ENCODE peak calls at places on chromosomes 16 and 17, in four cellular contexts. S, Z, D and M are unnamed samples.

GRCh38 chr17:78414178-78415162 is 36.0 kb downstream of the PGS1 start:
- DNase-seq in S (no peak), Z (no peak), D (no peak), M (no peak)

GRCh38 chr17:61415374-61416210 is 15.9 kb downstream of the TBX2 start:
- DNase-seq in S (no peak), Z (no peak), D (no peak), M (no peak)

GRCh38 chr17:73058022-73058421 is 34.5 kb downstream of the SLC39A11 start:
- DNase-seq in S (no peak), Z (peak), D (no peak), M (no peak)

GRCh38 chr17:77233635-77234334 is 93.0 kb downstream of the SEC14L1 start:
- DNase-seq in S (peak), Z (peak), D (no peak), M (no peak)

GRCh38 chr16:2928796-2929195 is 17.1 kb downstream of the FLYWCH1 start:
- DNase-seq in S (no peak), Z (no peak), D (no peak), M (no peak)

GRCh38 chr16:1993731-1994131 is 4.0 kb downstream of the SYNGR3 start:
- DNase-seq in S (peak), Z (no peak), D (no peak), M (no peak)

GRCh38 chr16:57276596-57276995 is 7.9 kb downstream of the PLLP start:
- DNase-seq in S (no peak), Z (no peak), D (no peak), M (no peak)

GRCh38 chr16:78002915-78003538 is 19.3 kb upstream of the CLEC3A start:
- DNase-seq in S (peak), Z (peak), D (peak), M (peak)

GRCh38 chr17:50938821-50939541 is 72.8 kb upstream of the TOB1 start:
- DNase-seq in S (no peak), Z (no peak), D (no peak), M (no peak)

GRCh38 chr16:22945361-22945760 is 131.4 kb downstream of the HS3ST2 start:
- DNase-seq in S (no peak), Z (no peak), D (peak), M (no peak)

GRCh38 chr17:4189280-4189679 is 46.3 kb downstream of the CYB5D2 start:
- DNase-seq in S (no peak), Z (no peak), D (no peak), M (no peak)

GRCh38 chr16:56871172-56871593 is 6.2 kb downstream of the SLC12A3 start:
- DNase-seq in S (peak), Z (peak), D (no peak), M (no peak)

GRCh38 chr16:83911290-83911689 is 12.4 kb downstream of the MLYCD start:
- DNase-seq in S (no peak), Z (no peak), D (no peak), M (no peak)

GRCh38 chr16:72878301-72879269 is 169.3 kb downstream of the ZFHX3 start:
- DNase-seq in S (peak), Z (peak), D (peak), M (no peak)

GRCh38 chr17:67280279-67280678 is 35.3 kb upstream of the HELZ start:
- DNase-seq in S (no peak), Z (peak), D (no peak), M (no peak)

GRCh38 chr16:58306327-58306726 is 11.5 kb upstream of the PRSS54 start:
- DNase-seq in S (peak), Z (peak), D (peak), M (no peak)

GRCh38 chr17:29569245-29569950 is 897 bp downstream of the TP53I13 start:
- DNase-seq in S (no peak), Z (no peak), D (no peak), M (no peak)

GRCh38 chr17:48457080-48457836 is 27.2 kb upstream of the SKAP1 start:
- DNase-seq in S (peak), Z (peak), D (peak), M (no peak)

DNA sequence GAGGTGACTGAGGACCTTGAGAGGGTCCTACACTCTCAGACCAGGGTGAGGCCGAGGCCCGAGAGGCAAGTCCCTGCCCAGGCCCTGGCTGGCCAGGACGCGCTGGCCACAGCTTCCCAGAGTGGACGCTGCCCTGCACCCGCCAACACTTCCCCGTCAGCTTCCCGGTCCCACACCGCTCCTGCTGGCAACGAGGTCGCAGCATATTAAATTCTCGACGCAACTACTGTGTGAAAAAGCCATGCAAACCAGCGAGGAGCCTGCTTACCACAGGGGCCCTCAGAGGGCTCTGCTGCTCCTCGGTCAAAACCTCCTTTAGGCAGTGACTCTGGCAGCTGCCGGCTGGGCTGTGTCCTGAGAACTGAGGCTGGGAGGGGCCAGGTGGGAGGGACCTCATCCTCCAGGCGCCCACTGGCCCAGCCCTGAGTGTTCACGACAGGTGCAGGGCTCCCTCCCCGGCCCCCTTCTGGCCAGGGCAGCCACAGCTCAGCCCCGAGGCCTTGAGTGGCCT is 2.1 kb upstream of the TEX19 start:
- DNase-seq in S (no peak), Z (no peak), D (no peak), M (no peak)
- H3K4me3 ChIP-seq in S (no peak), Z (no peak), D (no peak), M (no peak)

DNA sequence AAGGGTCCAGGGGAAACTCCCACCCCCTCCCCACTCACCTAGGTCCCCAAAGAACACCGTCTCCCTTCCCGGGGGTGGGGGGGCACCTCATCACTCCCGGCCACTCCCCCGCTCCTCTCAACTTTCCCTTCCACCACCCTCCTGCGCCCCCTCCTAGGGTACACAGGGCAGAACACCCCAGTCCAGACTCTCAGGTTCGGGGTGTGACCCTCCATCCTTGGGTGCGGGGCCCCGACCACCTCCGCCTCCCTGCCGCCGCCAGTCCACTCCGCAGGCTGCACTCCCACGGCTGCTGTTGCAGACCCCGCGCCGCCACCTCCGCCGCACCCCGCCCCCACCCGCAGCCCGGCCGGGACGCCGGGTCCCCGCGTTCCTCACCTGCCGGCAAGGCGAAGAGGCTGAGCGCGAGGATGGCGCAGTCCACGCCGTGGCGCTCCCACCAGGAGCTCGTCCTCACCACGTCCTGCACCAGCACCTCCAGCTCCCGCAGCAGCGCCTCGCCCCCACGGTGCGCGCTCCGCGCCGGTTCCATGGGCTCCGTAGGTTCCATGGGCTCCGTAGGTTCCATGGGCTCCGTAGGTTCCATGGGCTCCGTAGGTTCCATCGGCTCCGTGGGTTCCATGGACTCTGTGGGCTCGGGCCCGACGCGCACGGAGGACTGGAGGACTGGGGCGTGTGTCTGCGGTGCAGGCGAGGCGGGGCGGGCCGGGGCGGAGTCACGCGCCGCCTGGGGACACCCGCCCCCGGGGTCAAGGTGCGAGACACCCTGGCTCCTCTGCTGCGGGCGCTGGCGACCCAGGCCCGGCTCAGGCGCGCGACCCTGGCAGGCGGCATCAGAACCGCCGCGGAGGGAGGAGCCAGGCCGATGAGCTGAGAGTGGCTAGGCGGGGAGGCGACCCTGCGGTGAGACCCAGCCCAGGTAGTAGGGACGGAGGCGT is at the start of gene FADS6:
- DNase-seq in S (no peak), Z (no peak), D (no peak), M (no peak)
- H3K4me3 ChIP-seq in S (no peak), Z (no peak), D (peak), M (no peak)

GRCh38 chr17:1710807-1711553 is 803 bp upstream of the TLCD2 start:
- DNase-seq in S (no peak), Z (peak), D (no peak), M (no peak)

GRCh38 chr17:1711804-1712203 is 1.6 kb upstream of the TLCD2 start:
- DNase-seq in S (no peak), Z (no peak), D (no peak), M (no peak)

GRCh38 chr17:1709403-1709891 is 730 bp downstream of the TLCD2 start:
- DNase-seq in S (peak), Z (peak), D (no peak), M (no peak)

GRCh38 chr17:1712271-1712670 is 2.1 kb upstream of the TLCD2 start:
- DNase-seq in S (no peak), Z (no peak), D (no peak), M (no peak)

DNA sequence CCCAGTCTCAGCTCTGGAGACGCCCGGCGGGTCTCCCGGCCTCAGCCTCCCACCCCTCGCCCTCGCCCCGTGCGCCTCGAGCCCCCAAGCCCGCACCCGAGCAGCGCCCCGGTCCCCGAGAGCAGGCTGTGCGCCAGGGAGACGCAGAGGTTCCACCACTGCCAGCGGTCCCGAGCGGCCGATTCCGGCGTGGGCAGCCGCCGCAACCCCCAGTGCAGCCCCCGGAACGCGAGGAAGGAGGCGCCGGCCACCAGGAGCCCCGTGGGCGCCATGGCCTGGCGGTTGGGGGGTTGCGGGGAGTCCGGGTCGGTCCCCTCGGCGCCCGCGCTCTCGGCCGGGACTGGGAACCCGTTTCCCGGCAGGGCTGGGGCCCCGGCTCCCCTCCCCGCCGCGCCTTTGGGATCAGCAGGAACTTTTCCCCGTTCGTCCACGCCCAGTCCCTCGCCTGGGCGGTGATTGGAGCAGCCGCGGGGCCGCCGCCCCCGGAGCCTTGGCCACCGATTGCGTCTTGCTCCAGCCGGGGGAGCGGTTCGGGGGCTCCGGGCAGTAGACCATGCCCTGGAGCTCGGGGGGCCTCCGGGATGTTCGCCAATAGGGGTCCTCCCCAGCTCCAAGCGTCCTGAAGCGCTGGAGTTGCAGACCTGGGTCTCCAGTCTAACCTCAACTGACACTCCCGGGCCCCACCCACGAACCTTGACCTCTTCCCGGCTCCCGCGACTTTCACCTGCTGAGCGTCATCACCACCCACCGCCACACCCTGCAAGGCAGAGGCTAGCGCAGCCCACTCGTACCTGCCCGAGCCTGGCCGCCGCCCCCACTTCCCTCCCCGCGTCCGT is at the start of gene TLCD2:
- DNase-seq in S (peak), Z (peak), D (peak), M (no peak)
- H3K4me3 ChIP-seq in S (peak), Z (peak), D (peak), M (peak)

DNA sequence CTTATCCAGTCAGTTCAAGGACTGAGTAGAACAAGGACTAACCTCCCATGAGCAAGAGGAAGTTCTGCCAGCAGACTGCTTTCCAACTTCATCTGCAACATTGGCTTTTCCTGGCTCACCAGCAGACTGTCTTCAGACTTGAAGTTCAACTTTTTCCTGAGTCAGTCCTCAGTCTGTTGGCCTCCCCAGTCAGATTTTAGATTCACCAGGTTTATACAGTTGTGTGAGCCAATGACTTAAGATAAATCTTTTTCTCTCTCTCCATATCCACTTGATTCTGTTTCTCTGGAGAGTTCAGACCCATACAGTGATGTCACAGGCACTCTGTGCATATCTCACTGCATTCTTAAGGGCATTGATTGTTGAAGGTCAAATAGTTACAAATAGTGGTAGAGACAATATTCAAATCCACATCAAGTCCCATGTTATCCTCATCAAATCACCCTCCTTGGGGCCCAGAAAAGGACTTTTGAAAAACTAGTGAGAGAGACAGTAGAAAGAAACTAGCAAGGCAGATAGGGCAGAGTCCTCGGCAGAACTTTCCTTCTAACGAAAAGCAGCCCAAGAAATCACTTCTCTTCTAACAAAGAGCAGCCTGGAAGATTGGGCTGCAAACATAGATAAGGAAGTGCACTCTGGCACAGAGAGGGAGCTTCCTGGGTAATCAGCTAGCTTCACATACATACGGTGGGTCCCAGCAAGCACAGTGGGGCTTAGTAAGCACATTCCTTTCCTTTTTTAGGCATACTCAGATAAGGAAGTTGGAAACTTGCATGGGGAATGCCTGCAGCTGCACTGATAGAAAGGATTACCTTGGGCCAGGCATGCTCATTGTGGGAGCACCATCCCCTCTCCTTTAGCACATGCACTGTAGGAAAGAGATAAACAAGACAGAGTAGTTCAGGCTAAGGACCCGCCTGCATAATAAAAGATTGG is 132.3 kb upstream of the FAM20A start:
- DNase-seq in S (no peak), Z (peak), D (peak), M (no peak)
- H3K4me3 ChIP-seq in S (no peak), Z (no peak), D (no peak), M (no peak)

GRCh38 chr17:40763752-40764151 is 8.2 kb downstream of the KRT26 start:
- DNase-seq in S (no peak), Z (no peak), D (no peak), M (no peak)

GRCh38 chr17:40755231-40755630 is at the start of gene KRT25:
- DNase-seq in S (no peak), Z (no peak), D (no peak), M (no peak)

GRCh38 chr17:40765657-40766056 is 6.3 kb downstream of the KRT26 start:
- DNase-seq in S (no peak), Z (no peak), D (no peak), M (no peak)

GRCh38 chr17:40760105-40761016 is 5.2 kb upstream of the KRT25 start:
- DNase-seq in S (no peak), Z (no peak), D (no peak), M (no peak)
- H3K4me3 ChIP-seq in S (no peak), Z (no peak), D (no peak), M (no peak)